ENCODE peak calls at places on chromosomes 3 and 15, in eight cellular contexts. T is nucleus accumbens; V is BJ; L is activated CD4-positive, alpha-beta T cell treated with anti-CD3 and anti-CD28 coated beads for 1 hour; J is glomerular endothelial cell; O is lower lobe of right lung; Z is activated T-helper 1 cell treated with anti-CD3 and anti-CD28 coated beads, Interleukin-12 subunit alpha, Interleukin-12 subunit beta, Interleukin-2, Interleukin-4 antibody, amounts not matched to agents 30 ng/mL and 10 ng/mL and 1 ng/mL, durations not matched to agents 14 hours and 24 hours and 36 hours; D is nephron progenitor cell. E is an unnamed sample.

GRCh38 chr3:64157150-64158035 is 67.9 kb downstream of the PRICKLE2 start:
- DNase-seq in T (no peak), V (no peak), L (no peak), J (no peak), O (no peak), Z (no peak), D (no peak), E (peak)

GRCh38 chr3:24846286-24846860 is 351.7 kb upstream of the THRB start:
- DNase-seq in T (no peak), V (no peak), L (no peak), J (no peak), O (no peak), Z (no peak), D (no peak), E (no peak)

GRCh38 chr3:72993391-72993790 is 3.2 kb upstream of the PPP4R2 start:
- DNase-seq in T (no peak), V (no peak), L (no peak), J (no peak), O (no peak), Z (no peak), D (no peak), E (no peak)

GRCh38 chr3:46334911-46335478 is 18.9 kb upstream of the CCR2 start:
- DNase-seq in T (no peak), V (peak), L (no peak), J (no peak), O (no peak), Z (no peak), D (no peak), E (no peak)

GRCh38 chr15:48682949-48683651 is 37.6 kb upstream of the FBN1 start:
- DNase-seq in T (no peak), V (no peak), L (no peak), J (no peak), O (peak), Z (no peak), D (no peak), E (peak)

GRCh38 chr3:154040283-154040682 is 80.9 kb upstream of the ARHGEF26 start:
- DNase-seq in T (no peak), V (no peak), L (no peak), J (no peak), O (no peak), Z (no peak), D (no peak), E (no peak)

GRCh38 chr3:179035232-179035631 is 36.4 kb downstream of the ZMAT3 start:
- DNase-seq in T (no peak), V (no peak), L (no peak), J (no peak), O (no peak), Z (no peak), D (no peak), E (no peak)

GRCh38 chr3:35393916-35394315 is 245.4 kb upstream of the ARPP21 start:
- DNase-seq in T (no peak), V (no peak), L (no peak), J (no peak), O (no peak), Z (no peak), D (peak), E (no peak)

GRCh38 chr3:27613846-27614500 is 108.2 kb downstream of the EOMES start:
- DNase-seq in T (no peak), V (no peak), L (no peak), J (no peak), O (no peak), Z (no peak), D (no peak), E (no peak)

GRCh38 chr3:173000553-173000952 is 140.5 kb downstream of the SPATA16 start:
- DNase-seq in T (no peak), V (no peak), L (no peak), J (no peak), O (no peak), Z (no peak), D (no peak), E (no peak)

GRCh38 chr3:159482241-159483031 is 506.2 kb upstream of the IL12A start:
- DNase-seq in T (no peak), V (no peak), L (no peak), J (no peak), O (no peak), Z (no peak), D (no peak), E (no peak)

GRCh38 chr15:99057697-99058420 is 47.0 kb upstream of the SYNM start:
- DNase-seq in T (peak), V (no peak), L (no peak), J (no peak), O (no peak), Z (no peak), D (no peak), E (no peak)

GRCh38 chr3:128009952-128010846 is 42.0 kb upstream of the SEC61A1 start:
- DNase-seq in T (no peak), V (peak), L (no peak), J (no peak), O (no peak), Z (no peak), D (no peak), E (no peak)

GRCh38 chr3:59998040-59998439 is 948.2 kb upstream of the CFAP20DC start:
- DNase-seq in T (no peak), V (no peak), L (no peak), J (no peak), O (no peak), Z (no peak), D (no peak), E (no peak)

GRCh38 chr3:49119036-49119435 is 1.6 kb downstream of the USP19 start:
- DNase-seq in T (peak), V (no peak), L (no peak), J (no peak), O (no peak), Z (no peak), D (no peak), E (no peak)

GRCh38 chr3:7682822-7683229 is 818.8 kb upstream of the LMCD1 start:
- DNase-seq in T (no peak), V (peak), L (no peak), J (peak), O (peak), Z (no peak), D (no peak), E (peak)

GRCh38 chr3:153880493-153880892 is 240.7 kb upstream of the ARHGEF26 start:
- DNase-seq in T (no peak), V (no peak), L (no peak), J (no peak), O (no peak), Z (no peak), D (no peak), E (no peak)

GRCh38 chr15:57138260-57138895 is 219.9 kb downstream of the TCF12 start:
- DNase-seq in T (peak), V (no peak), L (no peak), J (no peak), O (no peak), Z (no peak), D (peak), E (no peak)

GRCh38 chr15:96296264-96296663 is 34.2 kb upstream of the NR2F2 start:
- DNase-seq in T (no peak), V (no peak), L (no peak), J (no peak), O (no peak), Z (no peak), D (no peak), E (no peak)

GRCh38 chr15:75921732-75922703 is 18.3 kb downstream of the FBXO22 start:
- DNase-seq in T (no peak), V (no peak), L (no peak), J (no peak), O (no peak), Z (no peak), D (no peak), E (no peak)

GRCh38 chr3:175304437-175304836 is 445.3 kb downstream of the NAALADL2 start:
- DNase-seq in T (no peak), V (no peak), L (no peak), J (no peak), O (no peak), Z (no peak), D (no peak), E (no peak)

GRCh38 chr15:67004142-67004541 is 61.3 kb upstream of the SMAD3 start:
- DNase-seq in T (no peak), V (no peak), L (no peak), J (no peak), O (no peak), Z (no peak), D (no peak), E (no peak)

GRCh38 chr15:49215768-49216739 is 46.0 kb downstream of the GALK2 start:
- DNase-seq in T (no peak), V (no peak), L (no peak), J (no peak), O (peak), Z (no peak), D (no peak), E (no peak)

GRCh38 chr15:62569460-62570404 is 404.6 kb upstream of the C2CD4B start:
- DNase-seq in T (no peak), V (peak), L (no peak), J (no peak), O (peak), Z (no peak), D (no peak), E (peak)

GRCh38 chr3:168545591-168545990 is 449.9 kb upstream of the GOLIM4 start:
- DNase-seq in T (peak), V (no peak), L (no peak), J (no peak), O (no peak), Z (no peak), D (no peak), E (no peak)

GRCh38 chr15:100350434-100351226 is 8.9 kb upstream of the ADAMTS17 start:
- DNase-seq in T (no peak), V (no peak), L (no peak), J (no peak), O (no peak), Z (no peak), D (no peak), E (no peak)

GRCh38 chr3:43688245-43688650 is 2.5 kb upstream of the ABHD5 start:
- DNase-seq in T (no peak), V (no peak), L (no peak), J (no peak), O (no peak), Z (no peak), D (no peak), E (no peak)

GRCh38 chr3:121362035-121362734 is 183.6 kb downstream of the POLQ start:
- DNase-seq in T (no peak), V (no peak), L (no peak), J (no peak), O (no peak), Z (no peak), D (no peak), E (no peak)

GRCh38 chr3:94098487-94098886 is 35.6 kb downstream of the NSUN3 start:
- DNase-seq in T (no peak), V (no peak), L (no peak), J (no peak), O (no peak), Z (no peak), D (no peak), E (no peak)

GRCh38 chr3:39150803-39151631 is 2.4 kb downstream of the CSRNP1 start:
- DNase-seq in T (peak), V (peak), L (no peak), J (peak), O (peak), Z (peak), D (peak), E (peak)

GRCh38 chr3:113354307-113354706 is 87.0 kb downstream of the CFAP44 start:
- DNase-seq in T (no peak), V (no peak), L (no peak), J (no peak), O (no peak), Z (no peak), D (no peak), E (no peak)